ENCODE peak calls at places on chromosomes 3 and 15, in nine cellular contexts. F is neuronal stem cell; H is activated CD4-positive, alpha-beta T cell treated with anti-CD3 and anti-CD28 coated beads, Interleukin-2, amount 50 U/mL, for 48 hours; T is fibroblast of the aortic adventitia; G is H54; K is Calu3; O is heart right ventricle; Q is glomerular endothelial cell; P is progenitor cell of endocrine pancreas. B is an unnamed sample.

GRCh38 chr3:42572278-42572677 is 9.5 kb downstream of the SEC22C start:
- DNase-seq in Q (no peak), K (peak; percentile 63), G (peak; percentile 48), F (no peak), O (no peak), H (no peak), P (no peak), T (peak; percentile 24), B (peak; percentile 51)

GRCh38 chr15:54374184-54374947 is 396.1 kb downstream of the UNC13C start:
- DNase-seq in Q (no peak), O (no peak), F (no peak), H (no peak), T (no peak), G (no peak), P (no peak), K (no peak), B (no peak)

GRCh38 chr3:119401502-119402440 is 61.6 kb downstream of the TMEM39A start:
- DNase-seq in F (no peak), P (no peak), G (no peak), O (no peak), K (no peak), H (no peak), T (no peak), Q (no peak), B (no peak)

GRCh38 chr3:15097889-15098288 is 1.1 kb downstream of the RBSN start:
- DNase-seq in Q (no peak), F (no peak), O (no peak), G (no peak), T (no peak), H (peak; percentile 47), P (no peak), K (no peak), B (no peak)

GRCh38 chr3:52238761-52239701 is at the start of gene TWF2:
- DNase-seq in F (peak; percentile 82), O (peak; percentile 87), H (peak; percentile 82), Q (no peak), G (peak; percentile 93), K (peak; percentile 86), P (peak; percentile 76), T (peak; percentile 74), B (peak; percentile 97)

GRCh38 chr3:182244222-182244971 is 532.7 kb downstream of the SOX2 start:
- DNase-seq in P (no peak), K (no peak), O (no peak), Q (no peak), G (no peak), F (no peak), T (no peak), H (no peak), B (no peak)

GRCh38 chr15:31975446-31976229 is 54.7 kb upstream of the CHRNA7 start:
- DNase-seq in F (peak; percentile 5), K (no peak), Q (no peak), O (peak; percentile 36), H (no peak), G (no peak), T (no peak), P (no peak), B (no peak)

GRCh38 chr3:46922871-46923558 is 45.5 kb downstream of the PTH1R start:
- DNase-seq in Q (no peak), G (no peak), O (no peak), K (no peak), T (no peak), H (no peak), P (no peak), F (no peak), B (no peak)

GRCh38 chr3:196941846-196942225 is 492 bp downstream of the NCBP2 start:
- DNase-seq in K (peak; percentile 59), O (peak; percentile 29), G (peak; percentile 47), F (no peak), T (no peak), H (peak; percentile 73), P (no peak), Q (peak; percentile 1), B (peak; percentile 25)

GRCh38 chr3:128481438-128481942 is 11.5 kb downstream of the GATA2 start:
- DNase-seq in H (no peak), O (peak; percentile 83), P (no peak), G (no peak), Q (no peak), F (no peak), T (peak; percentile 25), K (no peak), B (no peak)

GRCh38 chr15:101801048-101801447 is 2.3 kb upstream of the OR4F6 start:
- DNase-seq in F (no peak), H (no peak), T (no peak), P (no peak), O (no peak), K (no peak), Q (no peak), G (no peak), B (no peak)

GRCh38 chr3:128416578-128417150 is 50.0 kb downstream of the DNAJB8 start:
- DNase-seq in G (peak; percentile 99), F (no peak), O (no peak), Q (no peak), H (no peak), K (peak; percentile 90), P (no peak), T (peak; percentile 29), B (peak; percentile 67)

B was measured in HuH-7.5.